ENCODE peak calls at places on chromosomes 4 and X, in ten cellular contexts. One of them, this sample, is unnamed.

GRCh38 chr4:173174184-173175156 is 5.9 kb downstream of the GALNT7 start:
- DNase-seq in stimulated activated CD8-positive, alpha-beta memory T cell treated with anti-CD3 and anti-CD28 coated beads, Interleukin-12 subunit alpha, Interleukin-12 subunit beta, amount 100 ng/mL, for 1 hour: no peak
- DNase-seq in MCF 10A: no peak
- DNase-seq in tibial nerve: no peak
- DNase-seq in AG08396: no peak
- DNase-seq in right lobe of liver: no peak
- DNase-seq in naive thymus-derived CD8-positive, alpha-beta T cell: no peak
- DNase-seq in A172: no peak
- DNase-seq in stimulated activated naive CD8-positive, alpha-beta T cell treated with anti-CD3 and anti-CD28 coated beads, Interleukin-15, Interleukin-2, amounts not matched to agents 100 U/mL and 50 U/mL, for 24 hours: no peak
- DNase-seq in stimulated activated CD4-positive, alpha-beta T cell treated with anti-CD3 and anti-CD28 coated beads, Interleukin-15, amount 100 ng/mL, for 24 hours: no peak
- DNase-seq in this sample: no peak

GRCh38 chrX:78024349-78025108 is 55.1 kb upstream of the PGAM4 start:
- DNase-seq in stimulated activated CD8-positive, alpha-beta memory T cell treated with anti-CD3 and anti-CD28 coated beads, Interleukin-12 subunit alpha, Interleukin-12 subunit beta, amount 100 ng/mL, for 1 hour: no peak
- DNase-seq in MCF 10A: peak; percentile 49
- DNase-seq in tibial nerve: peak; percentile 4
- DNase-seq in AG08396: peak; percentile 8
- DNase-seq in right lobe of liver: no peak
- DNase-seq in naive thymus-derived CD8-positive, alpha-beta T cell: peak; percentile 60
- DNase-seq in A172: peak; percentile 38
- DNase-seq in stimulated activated naive CD8-positive, alpha-beta T cell treated with anti-CD3 and anti-CD28 coated beads, Interleukin-15, Interleukin-2, amounts not matched to agents 100 U/mL and 50 U/mL, for 24 hours: no peak
- DNase-seq in stimulated activated CD4-positive, alpha-beta T cell treated with anti-CD3 and anti-CD28 coated beads, Interleukin-15, amount 100 ng/mL, for 24 hours: peak; percentile 2
- DNase-seq in this sample: no peak

GRCh38 chr4:47474799-47475198 is 10.3 kb upstream of the ATP10D start:
- DNase-seq in stimulated activated CD8-positive, alpha-beta memory T cell treated with anti-CD3 and anti-CD28 coated beads, Interleukin-12 subunit alpha, Interleukin-12 subunit beta, amount 100 ng/mL, for 1 hour: no peak
- DNase-seq in MCF 10A: no peak
- DNase-seq in tibial nerve: no peak
- DNase-seq in AG08396: no peak
- DNase-seq in right lobe of liver: no peak
- DNase-seq in naive thymus-derived CD8-positive, alpha-beta T cell: no peak
- DNase-seq in A172: no peak
- DNase-seq in stimulated activated naive CD8-positive, alpha-beta T cell treated with anti-CD3 and anti-CD28 coated beads, Interleukin-15, Interleukin-2, amounts not matched to agents 100 U/mL and 50 U/mL, for 24 hours: no peak
- DNase-seq in stimulated activated CD4-positive, alpha-beta T cell treated with anti-CD3 and anti-CD28 coated beads, Interleukin-15, amount 100 ng/mL, for 24 hours: no peak
- DNase-seq in this sample: no peak

GRCh38 chrX:54945224-54945623 is 24.6 kb downstream of the TRO start:
- DNase-seq in stimulated activated CD8-positive, alpha-beta memory T cell treated with anti-CD3 and anti-CD28 coated beads, Interleukin-12 subunit alpha, Interleukin-12 subunit beta, amount 100 ng/mL, for 1 hour: no peak
- DNase-seq in MCF 10A: no peak
- DNase-seq in tibial nerve: no peak
- DNase-seq in AG08396: no peak
- DNase-seq in right lobe of liver: no peak
- DNase-seq in naive thymus-derived CD8-positive, alpha-beta T cell: no peak
- DNase-seq in A172: no peak
- DNase-seq in stimulated activated naive CD8-positive, alpha-beta T cell treated with anti-CD3 and anti-CD28 coated beads, Interleukin-15, Interleukin-2, amounts not matched to agents 100 U/mL and 50 U/mL, for 24 hours: no peak
- DNase-seq in stimulated activated CD4-positive, alpha-beta T cell treated with anti-CD3 and anti-CD28 coated beads, Interleukin-15, amount 100 ng/mL, for 24 hours: no peak
- DNase-seq in this sample: no peak

GRCh38 chrX:46059316-46059715 is 485.9 kb downstream of the ZNF674 start:
- DNase-seq in stimulated activated CD8-positive, alpha-beta memory T cell treated with anti-CD3 and anti-CD28 coated beads, Interleukin-12 subunit alpha, Interleukin-12 subunit beta, amount 100 ng/mL, for 1 hour: no peak
- DNase-seq in MCF 10A: no peak
- DNase-seq in tibial nerve: no peak
- DNase-seq in AG08396: no peak
- DNase-seq in right lobe of liver: no peak
- DNase-seq in naive thymus-derived CD8-positive, alpha-beta T cell: no peak
- DNase-seq in A172: no peak
- DNase-seq in stimulated activated naive CD8-positive, alpha-beta T cell treated with anti-CD3 and anti-CD28 coated beads, Interleukin-15, Interleukin-2, amounts not matched to agents 100 U/mL and 50 U/mL, for 24 hours: no peak
- DNase-seq in stimulated activated CD4-positive, alpha-beta T cell treated with anti-CD3 and anti-CD28 coated beads, Interleukin-15, amount 100 ng/mL, for 24 hours: no peak
- DNase-seq in this sample: no peak

GRCh38 chr4:100208964-100209363 is 18.7 kb upstream of the DDIT4L start:
- DNase-seq in stimulated activated CD8-positive, alpha-beta memory T cell treated with anti-CD3 and anti-CD28 coated beads, Interleukin-12 subunit alpha, Interleukin-12 subunit beta, amount 100 ng/mL, for 1 hour: no peak
- DNase-seq in MCF 10A: no peak
- DNase-seq in tibial nerve: no peak
- DNase-seq in AG08396: no peak
- DNase-seq in right lobe of liver: no peak
- DNase-seq in naive thymus-derived CD8-positive, alpha-beta T cell: no peak
- DNase-seq in A172: no peak
- DNase-seq in stimulated activated naive CD8-positive, alpha-beta T cell treated with anti-CD3 and anti-CD28 coated beads, Interleukin-15, Interleukin-2, amounts not matched to agents 100 U/mL and 50 U/mL, for 24 hours: no peak
- DNase-seq in stimulated activated CD4-positive, alpha-beta T cell treated with anti-CD3 and anti-CD28 coated beads, Interleukin-15, amount 100 ng/mL, for 24 hours: no peak
- DNase-seq in this sample: no peak

GRCh38 chr4:185716008-185716976 is 95.7 kb downstream of the SORBS2 start:
- DNase-seq in stimulated activated CD8-positive, alpha-beta memory T cell treated with anti-CD3 and anti-CD28 coated beads, Interleukin-12 subunit alpha, Interleukin-12 subunit beta, amount 100 ng/mL, for 1 hour: no peak
- DNase-seq in MCF 10A: no peak
- DNase-seq in tibial nerve: no peak
- DNase-seq in AG08396: no peak
- DNase-seq in right lobe of liver: no peak
- DNase-seq in naive thymus-derived CD8-positive, alpha-beta T cell: no peak
- DNase-seq in A172: no peak
- DNase-seq in stimulated activated naive CD8-positive, alpha-beta T cell treated with anti-CD3 and anti-CD28 coated beads, Interleukin-15, Interleukin-2, amounts not matched to agents 100 U/mL and 50 U/mL, for 24 hours: no peak
- DNase-seq in stimulated activated CD4-positive, alpha-beta T cell treated with anti-CD3 and anti-CD28 coated beads, Interleukin-15, amount 100 ng/mL, for 24 hours: no peak
- DNase-seq in this sample: no peak

GRCh38 chrX:154409222-154409871 is at the start of gene DNASE1L1:
- DNase-seq in stimulated activated CD8-positive, alpha-beta memory T cell treated with anti-CD3 and anti-CD28 coated beads, Interleukin-12 subunit alpha, Interleukin-12 subunit beta, amount 100 ng/mL, for 1 hour: no peak
- DNase-seq in MCF 10A: peak; percentile 89
- DNase-seq in tibial nerve: peak; percentile 53
- DNase-seq in AG08396: peak; percentile 62
- DNase-seq in right lobe of liver: peak; percentile 82
- DNase-seq in naive thymus-derived CD8-positive, alpha-beta T cell: no peak
- DNase-seq in A172: peak; percentile 94
- DNase-seq in stimulated activated naive CD8-positive, alpha-beta T cell treated with anti-CD3 and anti-CD28 coated beads, Interleukin-15, Interleukin-2, amounts not matched to agents 100 U/mL and 50 U/mL, for 24 hours: peak; percentile 57
- DNase-seq in stimulated activated CD4-positive, alpha-beta T cell treated with anti-CD3 and anti-CD28 coated beads, Interleukin-15, amount 100 ng/mL, for 24 hours: no peak
- DNase-seq in this sample: peak; percentile 85

GRCh38 chr4:140092094-140092820 is 61.7 kb downstream of the MAML3 start:
- DNase-seq in stimulated activated CD8-positive, alpha-beta memory T cell treated with anti-CD3 and anti-CD28 coated beads, Interleukin-12 subunit alpha, Interleukin-12 subunit beta, amount 100 ng/mL, for 1 hour: no peak
- DNase-seq in MCF 10A: peak; percentile 37
- DNase-seq in tibial nerve: no peak
- DNase-seq in AG08396: peak; percentile 8
- DNase-seq in right lobe of liver: peak; percentile 37
- DNase-seq in naive thymus-derived CD8-positive, alpha-beta T cell: no peak
- DNase-seq in A172: peak; percentile 45
- DNase-seq in stimulated activated naive CD8-positive, alpha-beta T cell treated with anti-CD3 and anti-CD28 coated beads, Interleukin-15, Interleukin-2, amounts not matched to agents 100 U/mL and 50 U/mL, for 24 hours: peak; percentile 34
- DNase-seq in stimulated activated CD4-positive, alpha-beta T cell treated with anti-CD3 and anti-CD28 coated beads, Interleukin-15, amount 100 ng/mL, for 24 hours: peak; percentile 22
- DNase-seq in this sample: no peak

GRCh38 chr4:15368906-15369305 is 58.9 kb upstream of the C1QTNF7 start:
- DNase-seq in stimulated activated CD8-positive, alpha-beta memory T cell treated with anti-CD3 and anti-CD28 coated beads, Interleukin-12 subunit alpha, Interleukin-12 subunit beta, amount 100 ng/mL, for 1 hour: no peak
- DNase-seq in MCF 10A: peak; percentile 42
- DNase-seq in tibial nerve: no peak
- DNase-seq in AG08396: peak; percentile 18
- DNase-seq in right lobe of liver: no peak
- DNase-seq in naive thymus-derived CD8-positive, alpha-beta T cell: no peak
- DNase-seq in A172: peak; percentile 50
- DNase-seq in stimulated activated naive CD8-positive, alpha-beta T cell treated with anti-CD3 and anti-CD28 coated beads, Interleukin-15, Interleukin-2, amounts not matched to agents 100 U/mL and 50 U/mL, for 24 hours: no peak
- DNase-seq in stimulated activated CD4-positive, alpha-beta T cell treated with anti-CD3 and anti-CD28 coated beads, Interleukin-15, amount 100 ng/mL, for 24 hours: no peak
- DNase-seq in this sample: no peak

GRCh38 chrX:129522184-129523059 is 868 bp downstream of the SMARCA1 start:
- DNase-seq in stimulated activated CD8-positive, alpha-beta memory T cell treated with anti-CD3 and anti-CD28 coated beads, Interleukin-12 subunit alpha, Interleukin-12 subunit beta, amount 100 ng/mL, for 1 hour: no peak
- DNase-seq in MCF 10A: peak; percentile 73
- DNase-seq in tibial nerve: peak; percentile 39
- DNase-seq in AG08396: peak; percentile 65
- DNase-seq in right lobe of liver: peak; percentile 57
- DNase-seq in naive thymus-derived CD8-positive, alpha-beta T cell: no peak
- DNase-seq in A172: peak; percentile 35
- DNase-seq in stimulated activated naive CD8-positive, alpha-beta T cell treated with anti-CD3 and anti-CD28 coated beads, Interleukin-15, Interleukin-2, amounts not matched to agents 100 U/mL and 50 U/mL, for 24 hours: peak; percentile 4
- DNase-seq in stimulated activated CD4-positive, alpha-beta T cell treated with anti-CD3 and anti-CD28 coated beads, Interleukin-15, amount 100 ng/mL, for 24 hours: peak; percentile 10
- DNase-seq in this sample: peak; percentile 75

GRCh38 chrX:118596428-118596827 is 100.8 kb downstream of the DOCK11 start:
- DNase-seq in stimulated activated CD8-positive, alpha-beta memory T cell treated with anti-CD3 and anti-CD28 coated beads, Interleukin-12 subunit alpha, Interleukin-12 subunit beta, amount 100 ng/mL, for 1 hour: no peak
- DNase-seq in MCF 10A: no peak
- DNase-seq in tibial nerve: no peak
- DNase-seq in AG08396: no peak
- DNase-seq in right lobe of liver: no peak
- DNase-seq in naive thymus-derived CD8-positive, alpha-beta T cell: no peak
- DNase-seq in A172: no peak
- DNase-seq in stimulated activated naive CD8-positive, alpha-beta T cell treated with anti-CD3 and anti-CD28 coated beads, Interleukin-15, Interleukin-2, amounts not matched to agents 100 U/mL and 50 U/mL, for 24 hours: no peak
- DNase-seq in stimulated activated CD4-positive, alpha-beta T cell treated with anti-CD3 and anti-CD28 coated beads, Interleukin-15, amount 100 ng/mL, for 24 hours: no peak
- DNase-seq in this sample: no peak

GRCh38 chr4:31530555-31530954 is 810.4 kb downstream of the PCDH7 start:
- DNase-seq in stimulated activated CD8-positive, alpha-beta memory T cell treated with anti-CD3 and anti-CD28 coated beads, Interleukin-12 subunit alpha, Interleukin-12 subunit beta, amount 100 ng/mL, for 1 hour: no peak
- DNase-seq in MCF 10A: no peak
- DNase-seq in tibial nerve: no peak
- DNase-seq in AG08396: no peak
- DNase-seq in right lobe of liver: no peak
- DNase-seq in naive thymus-derived CD8-positive, alpha-beta T cell: no peak
- DNase-seq in A172: no peak
- DNase-seq in stimulated activated naive CD8-positive, alpha-beta T cell treated with anti-CD3 and anti-CD28 coated beads, Interleukin-15, Interleukin-2, amounts not matched to agents 100 U/mL and 50 U/mL, for 24 hours: no peak
- DNase-seq in stimulated activated CD4-positive, alpha-beta T cell treated with anti-CD3 and anti-CD28 coated beads, Interleukin-15, amount 100 ng/mL, for 24 hours: no peak
- DNase-seq in this sample: no peak

GRCh38 chrX:96835660-96836289 is 47.9 kb upstream of the RPA4 start:
- DNase-seq in stimulated activated CD8-positive, alpha-beta memory T cell treated with anti-CD3 and anti-CD28 coated beads, Interleukin-12 subunit alpha, Interleukin-12 subunit beta, amount 100 ng/mL, for 1 hour: no peak
- DNase-seq in MCF 10A: no peak
- DNase-seq in tibial nerve: no peak
- DNase-seq in AG08396: no peak
- DNase-seq in right lobe of liver: no peak
- DNase-seq in naive thymus-derived CD8-positive, alpha-beta T cell: no peak
- DNase-seq in A172: no peak
- DNase-seq in stimulated activated naive CD8-positive, alpha-beta T cell treated with anti-CD3 and anti-CD28 coated beads, Interleukin-15, Interleukin-2, amounts not matched to agents 100 U/mL and 50 U/mL, for 24 hours: no peak
- DNase-seq in stimulated activated CD4-positive, alpha-beta T cell treated with anti-CD3 and anti-CD28 coated beads, Interleukin-15, amount 100 ng/mL, for 24 hours: no peak
- DNase-seq in this sample: no peak

GRCh38 chr4:8666581-8666980 is 74.0 kb downstream of the CPZ start:
- DNase-seq in stimulated activated CD8-positive, alpha-beta memory T cell treated with anti-CD3 and anti-CD28 coated beads, Interleukin-12 subunit alpha, Interleukin-12 subunit beta, amount 100 ng/mL, for 1 hour: no peak
- DNase-seq in MCF 10A: no peak
- DNase-seq in tibial nerve: no peak
- DNase-seq in AG08396: no peak
- DNase-seq in right lobe of liver: no peak
- DNase-seq in naive thymus-derived CD8-positive, alpha-beta T cell: no peak
- DNase-seq in A172: no peak
- DNase-seq in stimulated activated naive CD8-positive, alpha-beta T cell treated with anti-CD3 and anti-CD28 coated beads, Interleukin-15, Interleukin-2, amounts not matched to agents 100 U/mL and 50 U/mL, for 24 hours: no peak
- DNase-seq in stimulated activated CD4-positive, alpha-beta T cell treated with anti-CD3 and anti-CD28 coated beads, Interleukin-15, amount 100 ng/mL, for 24 hours: no peak
- DNase-seq in this sample: no peak

GRCh38 chr4:1547863-1548637 is 136.1 kb downstream of the FAM53A start:
- DNase-seq in stimulated activated CD8-positive, alpha-beta memory T cell treated with anti-CD3 and anti-CD28 coated beads, Interleukin-12 subunit alpha, Interleukin-12 subunit beta, amount 100 ng/mL, for 1 hour: no peak
- DNase-seq in MCF 10A: no peak
- DNase-seq in tibial nerve: peak; percentile 10
- DNase-seq in AG08396: no peak
- DNase-seq in right lobe of liver: no peak
- DNase-seq in naive thymus-derived CD8-positive, alpha-beta T cell: no peak
- DNase-seq in A172: no peak
- DNase-seq in stimulated activated naive CD8-positive, alpha-beta T cell treated with anti-CD3 and anti-CD28 coated beads, Interleukin-15, Interleukin-2, amounts not matched to agents 100 U/mL and 50 U/mL, for 24 hours: no peak
- DNase-seq in stimulated activated CD4-positive, alpha-beta T cell treated with anti-CD3 and anti-CD28 coated beads, Interleukin-15, amount 100 ng/mL, for 24 hours: no peak
- DNase-seq in this sample: no peak

GRCh38 chrX:131316260-131316659 is 27.2 kb upstream of the IGSF1 start:
- DNase-seq in stimulated activated CD8-positive, alpha-beta memory T cell treated with anti-CD3 and anti-CD28 coated beads, Interleukin-12 subunit alpha, Interleukin-12 subunit beta, amount 100 ng/mL, for 1 hour: no peak
- DNase-seq in MCF 10A: no peak
- DNase-seq in tibial nerve: no peak
- DNase-seq in AG08396: no peak
- DNase-seq in right lobe of liver: no peak
- DNase-seq in naive thymus-derived CD8-positive, alpha-beta T cell: no peak
- DNase-seq in A172: no peak
- DNase-seq in stimulated activated naive CD8-positive, alpha-beta T cell treated with anti-CD3 and anti-CD28 coated beads, Interleukin-15, Interleukin-2, amounts not matched to agents 100 U/mL and 50 U/mL, for 24 hours: no peak
- DNase-seq in stimulated activated CD4-positive, alpha-beta T cell treated with anti-CD3 and anti-CD28 coated beads, Interleukin-15, amount 100 ng/mL, for 24 hours: no peak
- DNase-seq in this sample: no peak

GRCh38 chr4:38160487-38161207 is 200.4 kb downstream of the PTTG2 start:
- DNase-seq in stimulated activated CD8-positive, alpha-beta memory T cell treated with anti-CD3 and anti-CD28 coated beads, Interleukin-12 subunit alpha, Interleukin-12 subunit beta, amount 100 ng/mL, for 1 hour: peak; percentile 15
- DNase-seq in MCF 10A: peak; percentile 96
- DNase-seq in tibial nerve: peak; percentile 73
- DNase-seq in AG08396: peak; percentile 78
- DNase-seq in right lobe of liver: no peak
- DNase-seq in naive thymus-derived CD8-positive, alpha-beta T cell: no peak
- DNase-seq in A172: peak; percentile 76
- DNase-seq in stimulated activated naive CD8-positive, alpha-beta T cell treated with anti-CD3 and anti-CD28 coated beads, Interleukin-15, Interleukin-2, amounts not matched to agents 100 U/mL and 50 U/mL, for 24 hours: peak; percentile 42
- DNase-seq in stimulated activated CD4-positive, alpha-beta T cell treated with anti-CD3 and anti-CD28 coated beads, Interleukin-15, amount 100 ng/mL, for 24 hours: peak; percentile 66
- DNase-seq in this sample: no peak

GRCh38 chrX:23634181-23634580 is 33.1 kb upstream of the PRDX4 start:
- DNase-seq in stimulated activated CD8-positive, alpha-beta memory T cell treated with anti-CD3 and anti-CD28 coated beads, Interleukin-12 subunit alpha, Interleukin-12 subunit beta, amount 100 ng/mL, for 1 hour: no peak
- DNase-seq in MCF 10A: peak; percentile 15
- DNase-seq in tibial nerve: no peak
- DNase-seq in AG08396: no peak
- DNase-seq in right lobe of liver: no peak
- DNase-seq in naive thymus-derived CD8-positive, alpha-beta T cell: no peak
- DNase-seq in A172: no peak
- DNase-seq in stimulated activated naive CD8-positive, alpha-beta T cell treated with anti-CD3 and anti-CD28 coated beads, Interleukin-15, Interleukin-2, amounts not matched to agents 100 U/mL and 50 U/mL, for 24 hours: no peak
- DNase-seq in stimulated activated CD4-positive, alpha-beta T cell treated with anti-CD3 and anti-CD28 coated beads, Interleukin-15, amount 100 ng/mL, for 24 hours: no peak
- DNase-seq in this sample: no peak

GRCh38 chrX:153592966-153593688 is 5.8 kb downstream of the CCNQ start:
- DNase-seq in stimulated activated CD8-positive, alpha-beta memory T cell treated with anti-CD3 and anti-CD28 coated beads, Interleukin-12 subunit alpha, Interleukin-12 subunit beta, amount 100 ng/mL, for 1 hour: no peak
- DNase-seq in MCF 10A: no peak
- DNase-seq in tibial nerve: no peak
- DNase-seq in AG08396: no peak
- DNase-seq in right lobe of liver: no peak
- DNase-seq in naive thymus-derived CD8-positive, alpha-beta T cell: no peak
- DNase-seq in A172: no peak
- DNase-seq in stimulated activated naive CD8-positive, alpha-beta T cell treated with anti-CD3 and anti-CD28 coated beads, Interleukin-15, Interleukin-2, amounts not matched to agents 100 U/mL and 50 U/mL, for 24 hours: no peak
- DNase-seq in stimulated activated CD4-positive, alpha-beta T cell treated with anti-CD3 and anti-CD28 coated beads, Interleukin-15, amount 100 ng/mL, for 24 hours: no peak
- DNase-seq in this sample: no peak

GRCh38 chr4:146110847-146111485 is 64.6 kb upstream of the LSM6 start:
- DNase-seq in stimulated activated CD8-positive, alpha-beta memory T cell treated with anti-CD3 and anti-CD28 coated beads, Interleukin-12 subunit alpha, Interleukin-12 subunit beta, amount 100 ng/mL, for 1 hour: no peak
- DNase-seq in MCF 10A: no peak
- DNase-seq in tibial nerve: no peak
- DNase-seq in AG08396: no peak
- DNase-seq in right lobe of liver: no peak
- DNase-seq in naive thymus-derived CD8-positive, alpha-beta T cell: no peak
- DNase-seq in A172: no peak
- DNase-seq in stimulated activated naive CD8-positive, alpha-beta T cell treated with anti-CD3 and anti-CD28 coated beads, Interleukin-15, Interleukin-2, amounts not matched to agents 100 U/mL and 50 U/mL, for 24 hours: no peak
- DNase-seq in stimulated activated CD4-positive, alpha-beta T cell treated with anti-CD3 and anti-CD28 coated beads, Interleukin-15, amount 100 ng/mL, for 24 hours: no peak
- DNase-seq in this sample: no peak

GRCh38 chrX:2584659-2585470 is 84.1 kb upstream of the DHRSX start:
- DNase-seq in stimulated activated CD8-positive, alpha-beta memory T cell treated with anti-CD3 and anti-CD28 coated beads, Interleukin-12 subunit alpha, Interleukin-12 subunit beta, amount 100 ng/mL, for 1 hour: no peak
- DNase-seq in MCF 10A: no peak
- DNase-seq in tibial nerve: no peak
- DNase-seq in AG08396: no peak
- DNase-seq in right lobe of liver: no peak
- DNase-seq in naive thymus-derived CD8-positive, alpha-beta T cell: no peak
- DNase-seq in A172: no peak
- DNase-seq in stimulated activated naive CD8-positive, alpha-beta T cell treated with anti-CD3 and anti-CD28 coated beads, Interleukin-15, Interleukin-2, amounts not matched to agents 100 U/mL and 50 U/mL, for 24 hours: no peak
- DNase-seq in stimulated activated CD4-positive, alpha-beta T cell treated with anti-CD3 and anti-CD28 coated beads, Interleukin-15, amount 100 ng/mL, for 24 hours: no peak
- DNase-seq in this sample: no peak

GRCh38 chr4:8189551-8190466 is 9.3 kb upstream of the SH3TC1 start:
- DNase-seq in stimulated activated CD8-positive, alpha-beta memory T cell treated with anti-CD3 and anti-CD28 coated beads, Interleukin-12 subunit alpha, Interleukin-12 subunit beta, amount 100 ng/mL, for 1 hour: no peak
- DNase-seq in MCF 10A: no peak
- DNase-seq in tibial nerve: no peak
- DNase-seq in AG08396: no peak
- DNase-seq in right lobe of liver: no peak
- DNase-seq in naive thymus-derived CD8-positive, alpha-beta T cell: no peak
- DNase-seq in A172: no peak
- DNase-seq in stimulated activated naive CD8-positive, alpha-beta T cell treated with anti-CD3 and anti-CD28 coated beads, Interleukin-15, Interleukin-2, amounts not matched to agents 100 U/mL and 50 U/mL, for 24 hours: no peak
- DNase-seq in stimulated activated CD4-positive, alpha-beta T cell treated with anti-CD3 and anti-CD28 coated beads, Interleukin-15, amount 100 ng/mL, for 24 hours: no peak
- DNase-seq in this sample: no peak

GRCh38 chr4:4787421-4787820 is 72.0 kb upstream of the MSX1 start:
- DNase-seq in stimulated activated CD8-positive, alpha-beta memory T cell treated with anti-CD3 and anti-CD28 coated beads, Interleukin-12 subunit alpha, Interleukin-12 subunit beta, amount 100 ng/mL, for 1 hour: no peak
- DNase-seq in MCF 10A: no peak
- DNase-seq in tibial nerve: no peak
- DNase-seq in AG08396: no peak
- DNase-seq in right lobe of liver: no peak
- DNase-seq in naive thymus-derived CD8-positive, alpha-beta T cell: no peak
- DNase-seq in A172: no peak
- DNase-seq in stimulated activated naive CD8-positive, alpha-beta T cell treated with anti-CD3 and anti-CD28 coated beads, Interleukin-15, Interleukin-2, amounts not matched to agents 100 U/mL and 50 U/mL, for 24 hours: no peak
- DNase-seq in stimulated activated CD4-positive, alpha-beta T cell treated with anti-CD3 and anti-CD28 coated beads, Interleukin-15, amount 100 ng/mL, for 24 hours: no peak
- DNase-seq in this sample: no peak

GRCh38 chrX:40637687-40638086 is 9.7 kb downstream of the CXorf38 start:
- DNase-seq in stimulated activated CD8-positive, alpha-beta memory T cell treated with anti-CD3 and anti-CD28 coated beads, Interleukin-12 subunit alpha, Interleukin-12 subunit beta, amount 100 ng/mL, for 1 hour: no peak
- DNase-seq in MCF 10A: no peak
- DNase-seq in tibial nerve: no peak
- DNase-seq in AG08396: no peak
- DNase-seq in right lobe of liver: no peak
- DNase-seq in naive thymus-derived CD8-positive, alpha-beta T cell: no peak
- DNase-seq in A172: no peak
- DNase-seq in stimulated activated naive CD8-positive, alpha-beta T cell treated with anti-CD3 and anti-CD28 coated beads, Interleukin-15, Interleukin-2, amounts not matched to agents 100 U/mL and 50 U/mL, for 24 hours: no peak
- DNase-seq in stimulated activated CD4-positive, alpha-beta T cell treated with anti-CD3 and anti-CD28 coated beads, Interleukin-15, amount 100 ng/mL, for 24 hours: no peak
- DNase-seq in this sample: no peak

GRCh38 chr4:165006457-165006856 is 25.3 kb upstream of the TRIM60 start:
- DNase-seq in stimulated activated CD8-positive, alpha-beta memory T cell treated with anti-CD3 and anti-CD28 coated beads, Interleukin-12 subunit alpha, Interleukin-12 subunit beta, amount 100 ng/mL, for 1 hour: no peak
- DNase-seq in MCF 10A: no peak
- DNase-seq in tibial nerve: no peak
- DNase-seq in AG08396: no peak
- DNase-seq in right lobe of liver: no peak
- DNase-seq in naive thymus-derived CD8-positive, alpha-beta T cell: no peak
- DNase-seq in A172: no peak
- DNase-seq in stimulated activated naive CD8-positive, alpha-beta T cell treated with anti-CD3 and anti-CD28 coated beads, Interleukin-15, Interleukin-2, amounts not matched to agents 100 U/mL and 50 U/mL, for 24 hours: no peak
- DNase-seq in stimulated activated CD4-positive, alpha-beta T cell treated with anti-CD3 and anti-CD28 coated beads, Interleukin-15, amount 100 ng/mL, for 24 hours: no peak
- DNase-seq in this sample: no peak

GRCh38 chr4:31125061-31125460 is 404.9 kb downstream of the PCDH7 start:
- DNase-seq in stimulated activated CD8-positive, alpha-beta memory T cell treated with anti-CD3 and anti-CD28 coated beads, Interleukin-12 subunit alpha, Interleukin-12 subunit beta, amount 100 ng/mL, for 1 hour: no peak
- DNase-seq in MCF 10A: no peak
- DNase-seq in tibial nerve: no peak
- DNase-seq in AG08396: no peak
- DNase-seq in right lobe of liver: no peak
- DNase-seq in naive thymus-derived CD8-positive, alpha-beta T cell: no peak
- DNase-seq in A172: no peak
- DNase-seq in stimulated activated naive CD8-positive, alpha-beta T cell treated with anti-CD3 and anti-CD28 coated beads, Interleukin-15, Interleukin-2, amounts not matched to agents 100 U/mL and 50 U/mL, for 24 hours: no peak
- DNase-seq in stimulated activated CD4-positive, alpha-beta T cell treated with anti-CD3 and anti-CD28 coated beads, Interleukin-15, amount 100 ng/mL, for 24 hours: no peak
- DNase-seq in this sample: no peak

GRCh38 chr4:183098080-183098722 is 856 bp upstream of the WWC2 start:
- DNase-seq in stimulated activated CD8-positive, alpha-beta memory T cell treated with anti-CD3 and anti-CD28 coated beads, Interleukin-12 subunit alpha, Interleukin-12 subunit beta, amount 100 ng/mL, for 1 hour: no peak
- DNase-seq in MCF 10A: no peak
- DNase-seq in tibial nerve: peak; percentile 19
- DNase-seq in AG08396: peak; percentile 88
- DNase-seq in right lobe of liver: peak; percentile 85
- DNase-seq in naive thymus-derived CD8-positive, alpha-beta T cell: no peak
- DNase-seq in A172: no peak
- DNase-seq in stimulated activated naive CD8-positive, alpha-beta T cell treated with anti-CD3 and anti-CD28 coated beads, Interleukin-15, Interleukin-2, amounts not matched to agents 100 U/mL and 50 U/mL, for 24 hours: peak; percentile 34
- DNase-seq in stimulated activated CD4-positive, alpha-beta T cell treated with anti-CD3 and anti-CD28 coated beads, Interleukin-15, amount 100 ng/mL, for 24 hours: peak; percentile 42
- DNase-seq in this sample: peak; percentile 77